ENCODE peak calls at places on chromosomes 12 and 14, in four cellular contexts. One of them, this sample, is unnamed.

GRCh38 chr12:128814411-128815261 is 9.1 kb downstream of the SLC15A4 start:
- DNase-seq in ovary: no peak
- DNase-seq in CD8-positive, alpha-beta memory T cell: no peak
- DNase-seq in mesendoderm: no peak
- DNase-seq in this sample: no peak

GRCh38 chr14:55265197-55265596 is 6.0 kb upstream of the FBXO34 start:
- DNase-seq in mesendoderm: no peak
- DNase-seq in ovary: no peak
- DNase-seq in CD8-positive, alpha-beta memory T cell: no peak
- DNase-seq in this sample: no peak

GRCh38 chr12:88185988-88186387 is 43.9 kb downstream of the TMTC3 start:
- DNase-seq in ovary: no peak
- DNase-seq in mesendoderm: no peak
- DNase-seq in CD8-positive, alpha-beta memory T cell: no peak
- DNase-seq in this sample: no peak

GRCh38 chr14:102474934-102475333 is 34.6 kb downstream of the ANKRD9 start:
- DNase-seq in ovary: peak
- DNase-seq in CD8-positive, alpha-beta memory T cell: no peak
- DNase-seq in mesendoderm: no peak
- DNase-seq in this sample: peak

GRCh38 chr14:51517116-51517515 is 134.6 kb upstream of the FRMD6 start:
- DNase-seq in CD8-positive, alpha-beta memory T cell: no peak
- DNase-seq in ovary: no peak
- DNase-seq in mesendoderm: no peak
- DNase-seq in this sample: no peak

GRCh38 chr12:63083046-63083445 is 68.0 kb downstream of the AVPR1A start:
- DNase-seq in CD8-positive, alpha-beta memory T cell: no peak
- DNase-seq in mesendoderm: no peak
- DNase-seq in ovary: no peak
- DNase-seq in this sample: no peak

GRCh38 chr14:74913986-74914573 is 9.0 kb downstream of the RPS6KL1 start:
- DNase-seq in CD8-positive, alpha-beta memory T cell: no peak
- DNase-seq in mesendoderm: peak
- DNase-seq in ovary: peak
- DNase-seq in this sample: peak

GRCh38 chr12:76489737-76490136 is 69.8 kb downstream of the OSBPL8 start:
- DNase-seq in mesendoderm: no peak
- DNase-seq in CD8-positive, alpha-beta memory T cell: no peak
- DNase-seq in ovary: no peak
- DNase-seq in this sample: no peak

GRCh38 chr14:54669759-54670630 is 103.1 kb downstream of the SAMD4A start:
- DNase-seq in mesendoderm: no peak
- DNase-seq in ovary: no peak
- DNase-seq in CD8-positive, alpha-beta memory T cell: peak
- DNase-seq in this sample: no peak

GRCh38 chr12:356276-356988 is 32.7 kb downstream of the KDM5A start:
- DNase-seq in CD8-positive, alpha-beta memory T cell: no peak
- DNase-seq in ovary: no peak
- DNase-seq in mesendoderm: no peak
- DNase-seq in this sample: no peak

GRCh38 chr12:104609083-104609844 is 152.5 kb downstream of the CHST11 start:
- DNase-seq in CD8-positive, alpha-beta memory T cell: no peak
- DNase-seq in ovary: no peak
- DNase-seq in mesendoderm: no peak
- DNase-seq in this sample: no peak

GRCh38 chr14:58430156-58430555 is 2.6 kb downstream of the KIAA0586 start:
- DNase-seq in mesendoderm: no peak
- DNase-seq in ovary: no peak
- DNase-seq in CD8-positive, alpha-beta memory T cell: no peak
- DNase-seq in this sample: no peak

GRCh38 chr12:9378430-9378835 is 170.2 kb upstream of the PZP start:
- DNase-seq in CD8-positive, alpha-beta memory T cell: no peak
- DNase-seq in ovary: no peak
- DNase-seq in mesendoderm: peak
- DNase-seq in this sample: peak

GRCh38 chr14:102644523-102644922 is 52.1 kb downstream of the RCOR1 start:
- DNase-seq in mesendoderm: no peak
- DNase-seq in CD8-positive, alpha-beta memory T cell: no peak
- DNase-seq in ovary: no peak
- DNase-seq in this sample: no peak

GRCh38 chr12:112007945-112008344 is 5.0 kb downstream of the TMEM116 start:
- DNase-seq in mesendoderm: no peak
- DNase-seq in CD8-positive, alpha-beta memory T cell: no peak
- DNase-seq in ovary: no peak
- DNase-seq in this sample: no peak

GRCh38 chr12:51923506-51924365 is 16.4 kb downstream of the ACVRL1 start:
- DNase-seq in ovary: peak
- DNase-seq in CD8-positive, alpha-beta memory T cell: peak
- DNase-seq in mesendoderm: peak
- DNase-seq in this sample: peak

GRCh38 chr12:51926064-51926632 is 18.8 kb downstream of the ACVRL1 start:
- DNase-seq in mesendoderm: peak
- DNase-seq in CD8-positive, alpha-beta memory T cell: no peak
- DNase-seq in ovary: no peak
- DNase-seq in this sample: peak

GRCh38 chr12:51924551-51925399 is 17.5 kb downstream of the ACVRL1 start:
- DNase-seq in ovary: peak
- DNase-seq in CD8-positive, alpha-beta memory T cell: no peak
- DNase-seq in mesendoderm: no peak
- DNase-seq in this sample: no peak

GRCh38 chr12:51926718-51927117 is 19.4 kb downstream of the ACVRL1 start:
- DNase-seq in mesendoderm: peak
- DNase-seq in CD8-positive, alpha-beta memory T cell: peak
- DNase-seq in ovary: no peak
- DNase-seq in this sample: peak

GRCh38 chr12:51925400-51926063 is 18.2 kb downstream of the ACVRL1 start:
- DNase-seq in mesendoderm: no peak
- DNase-seq in CD8-positive, alpha-beta memory T cell: no peak
- DNase-seq in ovary: no peak
- DNase-seq in this sample: no peak
- H3K4me3 ChIP-seq in mesendoderm: no peak
- H3K4me3 ChIP-seq in CD8-positive, alpha-beta memory T cell: no peak
- H3K4me3 ChIP-seq in ovary: no peak
- H3K4me3 ChIP-seq in this sample: no peak

GRCh38 chr14:73242274-73242960 is 5.1 kb downstream of the PAPLN start:
- DNase-seq in mesendoderm: no peak
- DNase-seq in CD8-positive, alpha-beta memory T cell: no peak
- DNase-seq in ovary: no peak
- DNase-seq in this sample: no peak
- H3K4me3 ChIP-seq in mesendoderm: no peak
- H3K4me3 ChIP-seq in CD8-positive, alpha-beta memory T cell: no peak
- H3K4me3 ChIP-seq in ovary: peak
- H3K4me3 ChIP-seq in this sample: no peak

GRCh38 chr12:113473942-113474341 is 2.3 kb upstream of the LHX5 start:
- DNase-seq in ovary: no peak
- DNase-seq in mesendoderm: peak
- DNase-seq in CD8-positive, alpha-beta memory T cell: no peak
- DNase-seq in this sample: no peak

GRCh38 chr12:113475451-113476085 is 3.9 kb upstream of the LHX5 start:
- DNase-seq in ovary: no peak
- DNase-seq in mesendoderm: no peak
- DNase-seq in CD8-positive, alpha-beta memory T cell: no peak
- DNase-seq in this sample: no peak

GRCh38 chr12:113473400-113473799 is 1.7 kb upstream of the LHX5 start:
- DNase-seq in CD8-positive, alpha-beta memory T cell: no peak
- DNase-seq in mesendoderm: no peak
- DNase-seq in ovary: no peak
- DNase-seq in this sample: no peak

GRCh38 chr12:113476093-113476986 is 4.7 kb upstream of the LHX5 start:
- DNase-seq in mesendoderm: no peak
- DNase-seq in CD8-positive, alpha-beta memory T cell: no peak
- DNase-seq in ovary: no peak
- DNase-seq in this sample: no peak

GRCh38 chr12:113474635-113475436 is 3.2 kb upstream of the LHX5 start:
- DNase-seq in ovary: no peak
- DNase-seq in CD8-positive, alpha-beta memory T cell: no peak
- DNase-seq in mesendoderm: no peak
- DNase-seq in this sample: no peak
- H3K4me3 ChIP-seq in ovary: no peak
- H3K4me3 ChIP-seq in CD8-positive, alpha-beta memory T cell: no peak
- H3K4me3 ChIP-seq in mesendoderm: no peak
- H3K4me3 ChIP-seq in this sample: no peak

GRCh38 chr12:122096591-122097149 is 18.1 kb downstream of the MLXIP start:
- DNase-seq in CD8-positive, alpha-beta memory T cell: no peak
- DNase-seq in mesendoderm: no peak
- DNase-seq in ovary: no peak
- DNase-seq in this sample: no peak
- H3K4me3 ChIP-seq in CD8-positive, alpha-beta memory T cell: no peak
- H3K4me3 ChIP-seq in mesendoderm: no peak
- H3K4me3 ChIP-seq in ovary: no peak
- H3K4me3 ChIP-seq in this sample: no peak

DNA sequence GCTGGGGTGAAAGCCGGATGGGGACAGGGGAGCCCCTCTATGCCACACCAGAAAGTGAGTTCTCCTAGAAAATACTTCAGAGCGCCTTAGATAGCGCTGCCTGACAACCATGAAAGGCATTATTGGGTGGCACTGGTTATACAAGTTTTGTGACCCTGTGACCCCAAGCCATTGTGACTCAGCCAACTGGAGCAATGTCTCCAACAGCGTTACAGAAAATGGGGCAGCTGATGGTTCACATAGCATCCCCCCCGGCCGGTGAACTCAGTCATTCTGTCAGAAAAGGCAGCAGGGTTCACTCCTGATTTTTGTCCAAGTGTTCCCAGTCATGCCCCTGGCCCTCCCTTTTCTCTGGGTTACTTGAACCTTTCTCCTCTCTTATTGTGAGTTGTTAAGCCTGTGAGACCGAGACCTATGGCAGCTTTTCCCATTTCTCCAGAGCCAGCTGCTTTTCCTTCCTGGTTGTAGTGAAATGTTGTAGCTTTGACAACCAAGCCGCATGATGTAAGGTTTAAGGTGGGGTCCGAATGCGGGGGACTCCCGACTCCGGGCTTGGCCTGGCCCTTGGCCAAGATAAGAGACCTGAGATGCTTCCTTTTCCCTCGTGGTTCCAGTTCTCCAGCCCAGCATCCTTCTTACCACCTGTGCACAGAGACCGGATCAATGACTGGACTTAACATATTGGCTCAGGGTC is 22.0 kb downstream of the CD9 start:
- DNase-seq in mesendoderm: no peak
- DNase-seq in CD8-positive, alpha-beta memory T cell: no peak
- DNase-seq in ovary: no peak
- DNase-seq in this sample: no peak
- H3K4me3 ChIP-seq in mesendoderm: no peak
- H3K4me3 ChIP-seq in CD8-positive, alpha-beta memory T cell: no peak
- H3K4me3 ChIP-seq in ovary: no peak
- H3K4me3 ChIP-seq in this sample: no peak

GRCh38 chr12:89777685-89778379 is 69.2 kb upstream of the ATP2B1 start:
- DNase-seq in CD8-positive, alpha-beta memory T cell: no peak
- DNase-seq in ovary: no peak
- DNase-seq in mesendoderm: peak
- DNase-seq in this sample: no peak

GRCh38 chr12:89779090-89779489 is 70.5 kb upstream of the ATP2B1 start:
- DNase-seq in mesendoderm: no peak
- DNase-seq in CD8-positive, alpha-beta memory T cell: no peak
- DNase-seq in ovary: no peak
- DNase-seq in this sample: no peak

GRCh38 chr12:89781161-89781560 is 72.5 kb upstream of the ATP2B1 start:
- DNase-seq in mesendoderm: no peak
- DNase-seq in ovary: no peak
- DNase-seq in CD8-positive, alpha-beta memory T cell: no peak
- DNase-seq in this sample: no peak

GRCh38 chr12:89770391-89770790 is 61.8 kb upstream of the ATP2B1 start:
- DNase-seq in ovary: no peak
- DNase-seq in CD8-positive, alpha-beta memory T cell: no peak
- DNase-seq in mesendoderm: peak
- DNase-seq in this sample: no peak

DNA sequence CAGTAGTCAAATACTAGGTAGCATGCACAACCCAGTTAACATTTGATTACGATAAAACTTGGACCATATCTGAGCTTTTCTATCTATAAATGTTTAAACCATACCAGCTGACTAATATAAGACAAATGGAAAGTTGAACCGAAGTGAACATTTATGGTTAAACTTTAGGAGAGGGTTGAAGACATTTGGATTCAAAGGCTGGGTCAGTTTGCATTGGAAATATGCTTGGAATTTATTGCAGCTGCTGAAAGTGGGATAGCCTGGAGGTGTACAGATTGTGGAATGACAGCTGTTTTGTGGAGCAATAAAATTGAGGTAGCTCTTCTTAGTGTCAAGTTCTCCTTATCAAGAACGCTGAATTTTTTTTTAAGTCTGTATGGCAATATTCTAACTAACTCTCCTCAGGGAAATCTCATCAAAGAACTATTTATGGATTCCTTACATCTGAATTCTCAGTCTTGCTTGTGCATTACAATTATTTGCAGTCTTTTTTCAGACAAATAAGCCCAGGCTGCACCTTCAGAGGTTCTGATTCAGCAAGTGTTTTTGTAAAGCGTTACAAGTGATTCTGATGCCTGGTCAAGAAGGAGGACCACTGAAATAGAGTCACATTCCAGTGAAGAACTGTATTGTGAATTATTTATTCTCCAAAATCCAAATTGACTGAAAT is 66.8 kb upstream of the ATP2B1 start:
- DNase-seq in CD8-positive, alpha-beta memory T cell: no peak
- DNase-seq in ovary: no peak
- DNase-seq in mesendoderm: no peak
- DNase-seq in this sample: no peak
- H3K4me3 ChIP-seq in CD8-positive, alpha-beta memory T cell: no peak
- H3K4me3 ChIP-seq in ovary: no peak
- H3K4me3 ChIP-seq in mesendoderm: no peak
- H3K4me3 ChIP-seq in this sample: no peak

DNA sequence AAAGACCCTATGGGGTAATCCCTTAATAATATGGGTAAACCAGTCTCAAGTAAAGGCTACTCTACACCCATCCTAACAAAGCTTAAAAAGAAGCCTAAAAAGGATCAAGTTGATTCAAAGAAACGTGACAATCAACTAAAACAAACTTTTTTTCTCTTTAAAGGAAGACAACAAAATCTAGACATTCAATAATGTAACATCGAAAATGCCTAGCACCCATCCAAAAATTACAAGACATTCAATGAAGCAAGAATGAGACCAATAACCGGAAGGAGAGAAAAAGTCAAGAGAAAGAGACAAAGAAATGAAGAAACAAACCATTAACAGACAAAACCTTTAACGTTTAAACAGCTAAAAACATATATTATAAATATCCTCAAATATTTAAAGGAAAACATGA is 143.8 kb upstream of the VASH1 start:
- DNase-seq in ovary: no peak
- DNase-seq in CD8-positive, alpha-beta memory T cell: no peak
- DNase-seq in mesendoderm: no peak
- DNase-seq in this sample: no peak
- H3K4me3 ChIP-seq in ovary: no peak
- H3K4me3 ChIP-seq in CD8-positive, alpha-beta memory T cell: no peak
- H3K4me3 ChIP-seq in mesendoderm: no peak
- H3K4me3 ChIP-seq in this sample: no peak

GRCh38 chr14:72926292-72927028 is at the start of gene DCAF4:
- DNase-seq in CD8-positive, alpha-beta memory T cell: peak
- DNase-seq in ovary: peak
- DNase-seq in mesendoderm: peak
- DNase-seq in this sample: peak

GRCh38 chr14:72925815-72926291 is 411 bp upstream of the DCAF4 start:
- DNase-seq in CD8-positive, alpha-beta memory T cell: no peak
- DNase-seq in ovary: no peak
- DNase-seq in mesendoderm: no peak
- DNase-seq in this sample: no peak

GRCh38 chr14:72924332-72924731 is 1.9 kb upstream of the DCAF4 start:
- DNase-seq in mesendoderm: no peak
- DNase-seq in ovary: no peak
- DNase-seq in CD8-positive, alpha-beta memory T cell: no peak
- DNase-seq in this sample: peak

GRCh38 chr14:72928872-72929271 is 2.6 kb downstream of the DCAF4 start:
- DNase-seq in mesendoderm: no peak
- DNase-seq in ovary: no peak
- DNase-seq in CD8-positive, alpha-beta memory T cell: no peak
- DNase-seq in this sample: no peak

GRCh38 chr14:72925171-72925759 is 999 bp upstream of the DCAF4 start:
- DNase-seq in CD8-positive, alpha-beta memory T cell: no peak
- DNase-seq in ovary: peak
- DNase-seq in mesendoderm: no peak
- DNase-seq in this sample: no peak
- H3K4me3 ChIP-seq in CD8-positive, alpha-beta memory T cell: peak
- H3K4me3 ChIP-seq in ovary: peak
- H3K4me3 ChIP-seq in mesendoderm: no peak
- H3K4me3 ChIP-seq in this sample: peak